ENCODE peak calls at places on chromosomes 3 and 15, in eight cellular contexts. F, W, U, S, Q, C, J and X are unnamed samples.

GRCh38 chr3:65945953-65946352 is 92.8 kb downstream of the MAGI1 start:
- DNase-seq in S (no peak), Q (no peak), U (no peak), J (no peak), F (no peak), W (no peak), C (no peak), X (no peak)

GRCh38 chr3:125128861-125129501 is 73.2 kb upstream of the HEG1 start:
- DNase-seq in U (no peak), W (no peak), J (no peak), Q (peak), F (no peak), C (peak), S (no peak), X (peak)

GRCh38 chr3:101940521-101940992 is 91.2 kb downstream of the NFKBIZ start:
- DNase-seq in U (no peak), S (no peak), F (no peak), C (no peak), W (peak), Q (peak), J (no peak), X (no peak)

GRCh38 chr3:151976211-151977050 is 103.0 kb downstream of the SUCNR1 start:
- DNase-seq in S (no peak), U (peak), Q (peak), C (no peak), F (peak), W (no peak), J (no peak), X (peak)

GRCh38 chr3:191141728-191142127 is 57.3 kb upstream of the OSTN start:
- DNase-seq in Q (peak), F (peak), C (no peak), U (peak), W (no peak), J (no peak), S (no peak), X (no peak)

GRCh38 chr3:27556854-27557253 is 72.7 kb upstream of the SLC4A7 start:
- DNase-seq in F (no peak), S (no peak), Q (peak), C (no peak), W (no peak), J (no peak), U (no peak), X (no peak)

GRCh38 chr15:33007295-33007855 is 187.1 kb downstream of the FMN1 start:
- DNase-seq in S (no peak), J (no peak), U (peak), F (peak), W (no peak), C (no peak), Q (peak), X (no peak)

GRCh38 chr3:110314512-110315114 is 757.0 kb upstream of the NECTIN3 start:
- DNase-seq in J (peak), S (peak), W (peak), U (peak), F (peak), C (peak), Q (peak), X (peak)

GRCh38 chr15:31352283-31352880 is 25.7 kb downstream of the KLF13 start:
- DNase-seq in J (no peak), W (peak), U (no peak), F (no peak), Q (peak), S (no peak), C (no peak), X (no peak)

GRCh38 chr3:152295834-152296233 is 27.1 kb downstream of the MBNL1 start:
- DNase-seq in U (no peak), C (no peak), J (no peak), F (no peak), Q (no peak), W (no peak), S (no peak), X (no peak)

GRCh38 chr3:69567026-69567767 is 172.1 kb upstream of the MITF start:
- DNase-seq in C (no peak), J (no peak), S (no peak), U (no peak), Q (no peak), W (no peak), F (no peak), X (no peak)

GRCh38 chr3:31918179-31919165 is 62.6 kb downstream of the OSBPL10 start:
- DNase-seq in U (no peak), C (no peak), S (no peak), W (no peak), Q (no peak), F (no peak), J (peak), X (no peak)

GRCh38 chr3:187551419-187551818 is 118.8 kb downstream of the SST start:
- DNase-seq in S (no peak), U (no peak), J (no peak), Q (peak), F (no peak), C (no peak), W (no peak), X (no peak)

GRCh38 chr15:85142324-85142723 is 160.7 kb downstream of the PDE8A start:
- DNase-seq in F (no peak), U (peak), S (no peak), Q (peak), J (no peak), W (no peak), C (no peak), X (no peak)

GRCh38 chr15:48315041-48315440 is 16.2 kb upstream of the DUT start:
- DNase-seq in W (no peak), U (no peak), C (no peak), Q (no peak), J (no peak), S (no peak), F (no peak), X (no peak)

GRCh38 chr3:49701388-49702077 is 12.2 kb downstream of the RNF123 start:
- DNase-seq in F (no peak), J (no peak), W (peak), U (no peak), C (peak), S (no peak), Q (no peak), X (peak)

GRCh38 chr3:110567032-110567431 is 504.6 kb upstream of the NECTIN3 start:
- DNase-seq in Q (peak), S (no peak), C (no peak), W (no peak), J (no peak), U (no peak), F (no peak), X (peak)

DNA sequence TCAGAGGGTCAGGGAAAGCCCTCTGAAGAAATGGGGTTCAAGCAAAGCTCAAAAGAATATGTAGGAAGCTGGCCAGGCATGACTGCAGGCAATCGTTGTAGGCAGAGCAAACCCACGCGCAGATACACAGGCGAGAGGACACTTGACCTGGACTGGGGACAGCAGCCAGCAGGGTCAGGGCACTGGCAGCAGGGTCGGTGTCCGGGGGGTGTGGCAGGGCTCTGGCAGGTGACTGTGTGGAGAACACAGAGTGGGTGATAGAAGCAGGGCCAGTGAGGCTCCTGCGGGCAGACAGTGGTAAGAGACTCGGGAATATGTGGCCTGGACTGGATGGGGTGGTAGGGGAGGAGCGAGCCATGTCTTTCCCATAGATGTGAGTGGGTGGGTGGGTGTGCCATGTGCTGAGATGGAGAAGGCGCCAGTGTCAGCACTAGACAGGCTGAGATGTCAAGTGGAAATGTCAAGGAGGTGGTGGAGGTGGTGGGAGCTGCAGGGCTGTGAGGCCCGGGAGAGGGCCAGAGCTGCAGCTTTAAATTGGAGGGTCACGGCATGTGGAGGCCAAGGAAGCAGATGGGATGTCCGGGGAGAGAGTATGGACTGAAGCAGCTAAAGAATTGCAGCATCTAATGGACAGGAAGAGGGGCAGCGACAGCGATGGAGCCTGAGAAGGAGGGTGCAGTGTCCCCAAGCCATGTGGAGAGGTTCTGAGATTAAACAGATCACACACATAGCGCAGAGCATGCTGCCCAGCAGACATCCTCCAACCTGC is 13.4 kb downstream of the TMEM43 start:
- DNase-seq in F (no peak), W (no peak), Q (no peak), J (no peak), C (no peak), U (no peak), S (no peak), X (no peak)
- TF ChIP-seq RAD21 in F (no peak), W (no peak), Q (no peak), J (no peak), C (no peak), U (no peak), S (no peak), X (no peak)

DNA sequence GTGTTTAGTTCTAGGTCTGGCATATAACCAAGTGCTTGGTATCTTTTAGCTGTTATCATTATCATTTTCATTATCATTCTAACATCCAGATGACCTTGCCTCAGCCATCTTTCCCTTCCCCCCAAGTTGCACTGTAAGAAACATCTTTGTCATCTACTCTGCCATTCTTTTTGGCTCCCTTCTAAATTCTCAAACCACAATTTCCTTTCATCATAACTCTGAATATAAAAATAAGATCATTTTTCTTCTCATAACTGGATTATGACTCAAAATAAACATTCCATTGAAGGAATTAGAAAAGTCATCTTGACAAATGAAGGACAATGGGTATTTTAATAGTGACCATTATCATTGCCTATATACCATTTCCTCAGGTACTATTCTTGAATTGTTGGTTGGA is 786.2 kb downstream of the AGBL1 start:
- DNase-seq in W (no peak), S (no peak), U (no peak), J (no peak), C (no peak), F (no peak), Q (no peak), X (no peak)
- TF ChIP-seq RAD21 in W (no peak), S (no peak), U (no peak), J (no peak), C (no peak), F (no peak), Q (no peak), X (no peak)

DNA sequence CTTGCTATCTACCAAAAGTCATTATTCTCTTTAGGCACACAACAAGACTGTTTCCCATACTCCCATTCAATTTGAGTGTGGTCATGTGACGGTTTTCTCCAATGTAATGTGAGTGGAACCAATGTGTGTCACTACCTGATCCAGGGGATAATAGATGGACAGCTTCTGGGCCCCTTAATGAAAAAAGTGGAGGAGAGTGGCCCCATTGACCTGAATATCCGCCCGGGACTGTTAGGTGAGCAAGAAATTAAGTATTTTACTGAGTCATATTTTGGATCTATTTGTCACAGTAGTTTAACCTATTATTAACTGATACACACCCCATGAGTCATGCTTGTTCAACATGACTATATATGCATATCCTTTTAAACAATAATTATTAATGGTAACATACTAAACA is 15.1 kb upstream of the ARID3B start:
- DNase-seq in Q (peak), J (no peak), C (peak), S (no peak), F (no peak), U (peak), W (no peak), X (no peak)
- TF ChIP-seq RAD21 in Q (no peak), J (no peak), C (no peak), S (no peak), F (no peak), U (no peak), W (no peak), X (no peak)

GRCh38 chr3:56254835-56255234 is 213.4 kb downstream of the ERC2 start:
- DNase-seq in U (no peak), F (peak), S (no peak), Q (no peak), C (peak), W (no peak), J (no peak), X (no peak)

GRCh38 chr3:56248021-56248420 is 220.2 kb downstream of the ERC2 start:
- DNase-seq in W (no peak), C (no peak), Q (no peak), F (no peak), J (no peak), U (no peak), S (no peak), X (no peak)

GRCh38 chr3:56254261-56254660 is 214.0 kb downstream of the ERC2 start:
- DNase-seq in U (no peak), J (no peak), F (no peak), C (no peak), Q (no peak), S (no peak), W (no peak), X (no peak)

DNA sequence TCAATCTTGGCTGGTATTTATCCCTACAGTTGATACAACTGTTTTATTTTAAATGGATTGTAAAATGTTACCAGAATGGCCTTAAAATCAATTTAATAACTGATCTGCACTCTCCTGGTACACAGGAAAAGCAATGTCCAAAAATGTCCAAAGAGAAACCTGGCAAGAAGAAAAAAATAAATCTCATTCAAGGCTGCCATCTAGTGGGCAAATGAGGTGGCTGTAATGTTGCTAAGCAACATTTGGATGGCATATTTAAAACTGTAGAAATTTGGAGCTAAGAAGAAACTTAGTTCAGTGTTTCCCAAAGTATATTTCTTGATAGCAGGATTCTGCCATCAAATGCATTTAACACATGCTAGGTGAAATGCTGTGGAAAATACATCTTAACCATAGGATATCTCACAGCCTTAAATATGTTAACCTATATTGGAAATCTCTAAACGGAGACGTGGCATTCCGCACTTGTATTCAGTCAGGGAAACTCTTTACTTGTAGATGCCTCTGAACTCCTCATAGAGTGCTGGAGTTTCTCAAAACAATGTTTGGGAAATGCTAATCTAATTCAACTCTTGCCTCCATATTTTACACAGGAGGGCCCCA is 216.8 kb downstream of the ERC2 start:
- DNase-seq in W (peak), Q (peak), F (peak), U (peak), S (no peak), C (peak), J (peak), X (peak)
- TF ChIP-seq RAD21 in W (peak), Q (peak), F (peak), U (peak), S (peak), C (peak), J (peak), X (no peak)

DNA sequence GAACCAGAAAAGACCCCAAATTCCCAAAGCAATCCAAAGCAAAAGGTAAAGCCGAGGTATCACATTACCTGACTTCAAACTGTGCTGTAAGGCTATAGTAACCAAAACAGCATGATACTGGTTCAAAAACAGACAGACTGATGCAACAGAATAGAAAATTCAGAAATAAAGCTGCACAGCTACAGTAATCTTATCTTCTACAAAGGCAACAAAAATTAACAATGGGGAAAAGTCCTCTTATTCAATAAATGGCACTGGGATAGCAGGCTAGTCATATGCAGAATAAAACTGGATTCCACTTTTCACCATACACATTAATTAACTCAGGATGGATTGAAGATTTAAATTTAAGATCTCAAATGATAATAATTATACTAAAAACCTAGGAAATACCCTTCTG is 392.6 kb upstream of the CBLB start:
- DNase-seq in J (no peak), U (no peak), W (no peak), F (no peak), Q (peak), S (no peak), C (no peak), X (no peak)
- TF ChIP-seq RAD21 in J (no peak), U (no peak), W (no peak), F (no peak), Q (no peak), S (no peak), C (no peak), X (no peak)

GRCh38 chr3:169250000-169250399 is 413.5 kb downstream of the MECOM start:
- DNase-seq in U (no peak), J (no peak), Q (no peak), C (no peak), W (no peak), S (no peak), F (no peak), X (no peak)
- TF ChIP-seq RAD21 in U (no peak), J (no peak), Q (no peak), C (no peak), W (no peak), S (no peak), F (no peak), X (no peak)

DNA sequence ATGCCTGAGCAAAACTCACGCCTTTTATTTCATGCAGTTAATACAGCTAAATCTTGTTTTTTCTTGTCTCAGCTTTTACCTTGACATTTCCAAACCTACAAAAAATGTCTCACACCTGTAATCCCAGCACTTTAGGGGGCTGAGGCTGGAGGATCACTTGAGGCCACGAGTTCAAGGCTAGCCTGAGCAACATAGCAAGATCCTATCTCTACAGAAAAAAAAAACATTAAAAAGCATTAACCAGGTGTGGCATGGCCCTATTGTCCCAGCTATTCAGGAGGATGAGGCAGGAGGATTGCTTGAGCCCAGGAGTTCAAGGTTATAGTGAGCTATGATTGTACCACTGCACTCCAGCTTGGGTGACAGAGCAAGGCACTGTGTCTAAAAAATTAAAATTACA is 3.9 kb upstream of the TMEM212 start:
- DNase-seq in U (no peak), W (no peak), J (no peak), S (no peak), Q (no peak), F (no peak), C (no peak), X (peak)
- TF ChIP-seq RAD21 in U (no peak), W (no peak), J (no peak), S (no peak), Q (no peak), F (no peak), C (no peak), X (no peak)

DNA sequence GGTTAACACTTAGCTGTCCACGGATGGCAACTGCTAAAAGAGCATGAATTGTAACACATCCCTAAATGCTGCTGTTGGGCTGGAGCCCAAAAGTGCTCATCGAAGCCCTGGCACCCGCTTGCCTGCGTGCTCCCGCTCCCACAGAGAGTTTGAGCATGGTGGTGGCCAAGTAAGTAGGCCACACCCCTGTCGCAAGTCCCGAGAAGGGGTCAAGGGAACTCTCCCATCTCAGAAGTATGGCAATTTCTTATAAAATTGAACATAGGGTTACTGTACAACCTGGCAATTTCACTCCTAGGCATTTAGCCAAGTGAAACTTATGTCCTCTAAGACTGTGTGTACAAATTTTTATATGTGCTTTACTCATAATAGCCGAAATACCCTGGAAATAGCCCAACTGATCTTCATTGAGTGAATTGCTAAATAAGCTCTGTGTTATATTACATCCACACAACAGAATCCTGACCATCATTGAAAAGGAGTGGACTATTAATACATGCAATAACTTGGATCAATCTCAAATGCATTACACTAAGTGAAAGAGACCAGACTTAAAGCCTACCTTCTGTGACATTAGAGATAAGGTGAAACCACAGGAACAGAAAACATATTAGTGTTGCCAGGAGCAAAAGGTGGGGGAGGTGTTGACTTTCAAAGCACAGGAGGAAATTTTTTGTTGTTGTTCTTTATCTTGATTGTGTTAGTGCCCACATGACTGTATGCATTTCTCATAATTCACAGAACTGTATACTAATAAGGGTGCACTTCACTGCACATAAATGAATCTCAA is 1.5 kb upstream of the GCSAM start:
- DNase-seq in W (peak), J (no peak), U (no peak), S (no peak), F (no peak), Q (no peak), C (no peak), X (no peak)
- TF ChIP-seq RAD21 in W (no peak), J (peak), U (no peak), S (no peak), F (no peak), Q (no peak), C (no peak), X (no peak)

GRCh38 chr15:70504305-70504951 is 258.9 kb downstream of the UACA start:
- DNase-seq in J (no peak), W (peak), S (no peak), F (no peak), Q (peak), C (no peak), U (no peak), X (no peak)
- TF ChIP-seq RAD21 in J (no peak), W (no peak), S (no peak), F (no peak), Q (no peak), C (no peak), U (no peak), X (no peak)